ENCODE peak calls at places on chromosomes 1 and 21, in four cellular contexts. One of them, this sample, is unnamed.

GRCh38 chr1:156643266-156644092 is 1.6 kb downstream of the BCAN start:
- DNase-seq in GM12891: peak; percentile 66
- DNase-seq in K562: no peak
- DNase-seq in GM12878: no peak
- DNase-seq in this sample: no peak

GRCh38 chr1:87292684-87293493 is 35.8 kb upstream of the LMO4 start:
- DNase-seq in GM12891: peak; percentile 17
- DNase-seq in K562: peak; percentile 58
- DNase-seq in GM12878: no peak
- DNase-seq in this sample: no peak

GRCh38 chr21:15444118-15444960 is 285.4 kb upstream of the USP25 start:
- DNase-seq in GM12891: no peak
- DNase-seq in K562: no peak
- DNase-seq in GM12878: no peak
- DNase-seq in this sample: no peak

GRCh38 chr1:175555266-175555665 is 188.1 kb downstream of the TNR start:
- DNase-seq in GM12891: no peak
- DNase-seq in K562: no peak
- DNase-seq in GM12878: no peak
- DNase-seq in this sample: no peak

GRCh38 chr1:227447531-227447990 is 115.8 kb upstream of the ZNF678 start:
- DNase-seq in GM12891: no peak
- DNase-seq in K562: no peak
- DNase-seq in GM12878: no peak
- DNase-seq in this sample: no peak

GRCh38 chr1:163381487-163382184 is 59.9 kb downstream of the NUF2 start:
- DNase-seq in GM12891: no peak
- DNase-seq in K562: no peak
- DNase-seq in GM12878: no peak
- DNase-seq in this sample: no peak

GRCh38 chr1:225879521-225880209 is 2.5 kb downstream of the TMEM63A start:
- DNase-seq in GM12891: no peak
- DNase-seq in K562: no peak
- DNase-seq in GM12878: no peak
- DNase-seq in this sample: no peak

GRCh38 chr1:90810006-90810405 is 92.9 kb upstream of the BARHL2 start:
- DNase-seq in GM12891: no peak
- DNase-seq in K562: no peak
- DNase-seq in GM12878: no peak
- DNase-seq in this sample: no peak

GRCh38 chr1:89199515-89199914 is 773 bp upstream of the GBP4 start:
- DNase-seq in GM12891: no peak
- DNase-seq in K562: no peak
- DNase-seq in GM12878: no peak
- DNase-seq in this sample: no peak

GRCh38 chr1:203122159-203122558 is 5.4 kb upstream of the ADORA1 start:
- DNase-seq in GM12891: no peak
- DNase-seq in K562: no peak
- DNase-seq in GM12878: no peak
- DNase-seq in this sample: no peak

GRCh38 chr1:211829343-211830054 is 1.1 kb downstream of the LPGAT1 start:
- DNase-seq in GM12891: no peak
- DNase-seq in K562: peak; percentile 27
- DNase-seq in GM12878: no peak
- DNase-seq in this sample: no peak

GRCh38 chr1:235054961-235055360 is 73.7 kb downstream of the TOMM20 start:
- DNase-seq in GM12891: no peak
- DNase-seq in K562: no peak
- DNase-seq in GM12878: no peak
- DNase-seq in this sample: no peak

GRCh38 chr21:28357743-28358142 is 634.9 kb downstream of the LTN1 start:
- DNase-seq in GM12891: no peak
- DNase-seq in K562: no peak
- DNase-seq in GM12878: no peak
- DNase-seq in this sample: no peak

GRCh38 chr1:176696109-176696508 is 233.1 kb downstream of the PAPPA2 start:
- DNase-seq in GM12891: no peak
- DNase-seq in K562: no peak
- DNase-seq in GM12878: no peak
- DNase-seq in this sample: no peak

GRCh38 chr1:107196973-107197562 is 56.2 kb downstream of the NTNG1 start:
- DNase-seq in GM12891: peak; percentile 0
- DNase-seq in K562: peak; percentile 35
- DNase-seq in GM12878: peak; percentile 26
- DNase-seq in this sample: no peak

GRCh38 chr1:30778156-30778978 is 20.8 kb upstream of the LAPTM5 start:
- DNase-seq in GM12891: no peak
- DNase-seq in K562: peak; percentile 99
- DNase-seq in GM12878: no peak
- DNase-seq in this sample: no peak

GRCh38 chr1:196558424-196558823 is 49.8 kb downstream of the KCNT2 start:
- DNase-seq in GM12891: no peak
- DNase-seq in K562: no peak
- DNase-seq in GM12878: no peak
- DNase-seq in this sample: no peak

GRCh38 chr1:222794656-222795474 is 20.0 kb upstream of the DISP1 start:
- DNase-seq in GM12891: no peak
- DNase-seq in K562: no peak
- DNase-seq in GM12878: no peak
- DNase-seq in this sample: no peak

GRCh38 chr1:233844275-233844674 is 60.2 kb upstream of the SLC35F3 start:
- DNase-seq in GM12891: no peak
- DNase-seq in K562: no peak
- DNase-seq in GM12878: no peak
- DNase-seq in this sample: no peak

GRCh38 chr1:108141604-108142003 is 58.5 kb downstream of the SLC25A24 start:
- DNase-seq in GM12891: no peak
- DNase-seq in K562: no peak
- DNase-seq in GM12878: no peak
- DNase-seq in this sample: no peak

GRCh38 chr21:38223893-38224540 is 32.8 kb upstream of the KCNJ15 start:
- DNase-seq in GM12891: no peak
- DNase-seq in K562: no peak
- DNase-seq in GM12878: no peak
- DNase-seq in this sample: no peak

GRCh38 chr1:176693697-176694329 is 230.8 kb downstream of the PAPPA2 start:
- DNase-seq in GM12891: no peak
- DNase-seq in K562: no peak
- DNase-seq in GM12878: no peak
- DNase-seq in this sample: no peak

GRCh38 chr1:212545941-212546638 is 62.5 kb upstream of the ATF3 start:
- DNase-seq in GM12891: no peak
- DNase-seq in K562: no peak
- DNase-seq in GM12878: no peak
- DNase-seq in this sample: no peak

GRCh38 chr1:10687142-10687715 is 109.2 kb downstream of the CASZ1 start:
- DNase-seq in GM12891: no peak
- DNase-seq in K562: no peak
- DNase-seq in GM12878: no peak
- DNase-seq in this sample: no peak

GRCh38 chr1:171961861-171962260 is 120.6 kb downstream of the DNM3 start:
- DNase-seq in GM12891: no peak
- DNase-seq in K562: no peak
- DNase-seq in GM12878: no peak
- DNase-seq in this sample: no peak

GRCh38 chr21:22020221-22020620 is 1022.0 kb downstream of the NCAM2 start:
- DNase-seq in GM12891: no peak
- DNase-seq in K562: no peak
- DNase-seq in GM12878: no peak
- DNase-seq in this sample: no peak

GRCh38 chr1:82225407-82226197 is 424.9 kb downstream of the ADGRL2 start:
- DNase-seq in GM12891: no peak
- DNase-seq in K562: no peak
- DNase-seq in GM12878: peak; percentile 12
- DNase-seq in this sample: no peak
- TF ChIP-seq POLR2AphosphoS5 in GM12891: no peak
- TF ChIP-seq POLR2AphosphoS5 in K562: no peak
- TF ChIP-seq POLR2AphosphoS5 in GM12878: no peak
- TF ChIP-seq POLR2AphosphoS5 in this sample: no peak

DNA sequence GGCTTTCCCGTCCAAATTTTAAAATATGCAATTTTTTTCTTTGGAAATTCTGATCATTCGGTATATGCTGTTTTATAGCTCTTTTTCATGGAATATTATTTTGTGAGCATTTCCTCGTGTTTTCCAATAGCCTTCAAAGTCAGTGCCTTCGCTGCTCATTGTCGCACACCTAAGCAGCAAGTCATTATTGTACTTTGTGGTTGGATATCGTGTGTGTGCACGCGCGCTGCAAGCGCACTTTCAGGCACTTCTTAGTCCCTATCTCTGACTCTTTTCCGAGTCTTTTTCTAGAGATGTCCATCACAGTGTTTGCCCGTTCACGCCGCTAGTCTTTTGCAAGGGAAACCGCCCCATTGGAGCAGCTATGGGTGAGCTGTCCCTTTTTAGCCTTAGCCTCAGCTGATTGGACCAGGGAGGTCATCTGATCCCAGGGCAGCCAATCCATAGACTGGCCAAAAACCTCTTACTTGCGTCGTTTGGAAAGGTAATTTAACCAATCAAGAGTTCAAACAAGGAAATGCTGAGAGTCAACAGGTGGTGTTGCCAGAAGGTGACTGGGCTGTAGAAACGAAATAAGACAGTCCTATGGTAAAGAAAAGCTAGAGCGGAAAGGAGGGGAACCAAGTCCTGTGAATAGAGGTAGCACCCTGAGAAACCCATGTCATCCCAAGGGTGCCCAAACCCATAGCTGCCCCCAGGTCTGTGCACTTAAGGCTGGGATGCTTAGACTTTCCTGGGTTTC is 710 bp upstream of the HYI start:
- DNase-seq in GM12891: peak; percentile 73
- DNase-seq in K562: peak; percentile 77
- DNase-seq in GM12878: peak; percentile 74
- DNase-seq in this sample: peak; percentile 77
- TF ChIP-seq POLR2A in GM12891: peak; percentile 45
- TF ChIP-seq POLR2A in K562: no peak
- TF ChIP-seq POLR2A in GM12878: no peak
- TF ChIP-seq POLR2A in this sample: no peak

GRCh38 chr1:145987926-145988325 is 8.5 kb downstream of the TXNIP start:
- DNase-seq in GM12891: no peak
- DNase-seq in K562: no peak
- DNase-seq in GM12878: no peak
- DNase-seq in this sample: no peak
- TF ChIP-seq TAF1 in GM12891: no peak
- TF ChIP-seq TAF1 in K562: no peak
- TF ChIP-seq TAF1 in GM12878: no peak
- TF ChIP-seq TAF1 in this sample: no peak

GRCh38 chr21:41633627-41634026 is 125.7 kb upstream of the TMPRSS2 start:
- DNase-seq in GM12891: no peak
- DNase-seq in K562: no peak
- DNase-seq in GM12878: no peak
- DNase-seq in this sample: no peak

GRCh38 chr21:41632748-41633475 is 125.0 kb upstream of the TMPRSS2 start:
- DNase-seq in GM12891: no peak
- DNase-seq in K562: no peak
- DNase-seq in GM12878: no peak
- DNase-seq in this sample: no peak

GRCh38 chr21:41635874-41636273 is 127.9 kb upstream of the TMPRSS2 start:
- DNase-seq in GM12891: no peak
- DNase-seq in K562: no peak
- DNase-seq in GM12878: no peak
- DNase-seq in this sample: no peak

GRCh38 chr21:41634858-41635257 is 126.9 kb upstream of the TMPRSS2 start:
- DNase-seq in GM12891: no peak
- DNase-seq in K562: no peak
- DNase-seq in GM12878: no peak
- DNase-seq in this sample: no peak

DNA sequence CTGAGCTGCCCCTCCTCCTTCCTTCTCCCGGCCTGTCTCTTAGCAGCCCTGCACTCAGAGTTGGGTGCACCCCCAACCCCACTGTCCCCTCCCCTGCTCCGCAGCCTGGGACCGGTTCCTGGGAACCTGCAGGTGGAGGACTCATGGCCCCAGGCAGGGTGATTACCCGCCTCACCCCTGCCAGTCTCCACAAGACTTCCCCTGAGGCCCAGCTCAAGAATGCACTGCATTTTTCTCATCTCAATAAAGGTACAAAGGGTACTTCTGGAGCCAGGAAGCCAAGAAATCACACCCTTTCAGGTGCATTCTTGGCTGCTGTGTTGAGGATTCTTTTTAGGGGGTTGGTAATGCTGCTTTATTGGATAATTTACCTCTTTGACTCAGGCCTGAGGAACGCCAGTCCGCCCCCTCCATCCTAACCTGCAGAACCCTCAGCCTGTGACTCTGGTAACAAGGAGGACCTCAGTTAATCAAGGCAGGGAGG is 126.3 kb upstream of the TMPRSS2 start:
- DNase-seq in GM12891: no peak
- DNase-seq in K562: no peak
- DNase-seq in GM12878: no peak
- DNase-seq in this sample: no peak
- TF ChIP-seq POLR2AphosphoS5 in GM12891: no peak
- TF ChIP-seq POLR2AphosphoS5 in K562: no peak
- TF ChIP-seq POLR2AphosphoS5 in GM12878: no peak
- TF ChIP-seq POLR2AphosphoS5 in this sample: no peak

GRCh38 chr1:15154480-15155036 is 1.0 kb downstream of the TMEM51 start:
- DNase-seq in GM12891: peak; percentile 30
- DNase-seq in K562: peak; percentile 63
- DNase-seq in GM12878: no peak
- DNase-seq in this sample: no peak

GRCh38 chr1:15152318-15153183 is 996 bp upstream of the TMEM51 start:
- DNase-seq in GM12891: no peak
- DNase-seq in K562: peak; percentile 65
- DNase-seq in GM12878: no peak
- DNase-seq in this sample: no peak

GRCh38 chr1:15153842-15154479 is 414 bp downstream of the TMEM51 start:
- DNase-seq in GM12891: peak; percentile 65
- DNase-seq in K562: peak; percentile 81
- DNase-seq in GM12878: no peak
- DNase-seq in this sample: peak; percentile 48

GRCh38 chr1:15151871-15152270 is 1.7 kb upstream of the TMEM51 start:
- DNase-seq in GM12891: no peak
- DNase-seq in K562: no peak
- DNase-seq in GM12878: no peak
- DNase-seq in this sample: no peak

GRCh38 chr1:15153184-15153841 is at the start of gene TMEM51:
- DNase-seq in GM12891: peak; percentile 32
- DNase-seq in K562: peak; percentile 87
- DNase-seq in GM12878: no peak
- DNase-seq in this sample: no peak
- TF ChIP-seq POLR2A in GM12891: no peak
- TF ChIP-seq POLR2A in K562: no peak
- TF ChIP-seq POLR2A in GM12878: no peak
- TF ChIP-seq POLR2A in this sample: no peak

DNA sequence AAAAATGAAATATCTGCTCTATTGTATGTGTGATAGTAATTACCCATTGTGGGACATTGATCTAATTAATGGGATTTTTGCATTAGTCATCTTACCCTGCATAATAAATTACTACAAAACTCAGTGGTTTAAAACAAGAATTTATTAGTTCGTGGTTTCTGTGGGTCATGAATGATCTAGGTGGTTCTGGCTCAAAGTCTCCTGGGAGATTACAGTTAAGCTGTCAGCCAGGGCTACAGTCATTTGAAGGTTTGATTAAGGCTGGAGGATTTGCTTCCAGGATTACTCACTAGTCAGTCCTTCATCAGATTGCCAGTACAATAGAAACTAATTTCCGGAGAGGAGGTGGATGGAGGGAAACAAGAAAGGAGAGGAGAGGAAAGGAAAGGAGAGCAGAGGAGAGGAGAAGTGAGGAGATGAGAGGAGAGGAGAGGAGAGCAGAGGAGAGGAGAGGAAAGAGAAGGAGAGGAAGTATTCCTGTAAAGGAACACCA is 60.4 kb upstream of the TNFSF4 start:
- DNase-seq in GM12891: no peak
- DNase-seq in K562: no peak
- DNase-seq in GM12878: peak; percentile 16
- DNase-seq in this sample: no peak
- TF ChIP-seq TAF1 in GM12891: no peak
- TF ChIP-seq TAF1 in K562: no peak
- TF ChIP-seq TAF1 in GM12878: no peak
- TF ChIP-seq TAF1 in this sample: no peak